ENCODE peak calls at places on chromosomes 6 and 20, in ten cellular contexts. One of them, this sample, is unnamed. For H3K4me1, the result is how much of the 10 kb centered on the place peaks cover.

GRCh38 chr6:52543729-52544324 is 33.0 kb downstream of the TRAM2 start:
- DNase-seq in left ventricle myocardium inferior: no peak
- DNase-seq in body of pancreas: no peak
- DNase-seq in uterus: no peak
- DNase-seq in CD8-positive, alpha-beta memory T cell: no peak
- DNase-seq in psoas muscle: no peak
- DNase-seq in upper lobe of right lung: no peak
- DNase-seq in cardiac muscle cell: peak
- DNase-seq in GM23248: peak
- DNase-seq in DND-41: no peak
- DNase-seq in this sample: no peak

GRCh38 chr6:170545405-170545804 is 7.7 kb downstream of the PSMB1 start:
- DNase-seq in psoas muscle: no peak
- DNase-seq in left ventricle myocardium inferior: no peak
- DNase-seq in GM23248: no peak
- DNase-seq in upper lobe of right lung: no peak
- DNase-seq in cardiac muscle cell: no peak
- DNase-seq in DND-41: no peak
- DNase-seq in body of pancreas: no peak
- DNase-seq in uterus: no peak
- DNase-seq in CD8-positive, alpha-beta memory T cell: no peak
- DNase-seq in this sample: no peak

GRCh38 chr6:123276439-123277045 is 280.5 kb downstream of the CLVS2 start:
- DNase-seq in DND-41: no peak
- DNase-seq in GM23248: no peak
- DNase-seq in cardiac muscle cell: no peak
- DNase-seq in body of pancreas: no peak
- DNase-seq in upper lobe of right lung: no peak
- DNase-seq in CD8-positive, alpha-beta memory T cell: no peak
- DNase-seq in psoas muscle: no peak
- DNase-seq in uterus: no peak
- DNase-seq in left ventricle myocardium inferior: no peak
- DNase-seq in this sample: no peak

GRCh38 chr6:138970159-138970558 is 17.9 kb downstream of the REPS1 start:
- DNase-seq in left ventricle myocardium inferior: no peak
- DNase-seq in cardiac muscle cell: no peak
- DNase-seq in psoas muscle: no peak
- DNase-seq in uterus: no peak
- DNase-seq in DND-41: no peak
- DNase-seq in body of pancreas: no peak
- DNase-seq in GM23248: peak
- DNase-seq in CD8-positive, alpha-beta memory T cell: no peak
- DNase-seq in upper lobe of right lung: no peak
- DNase-seq in this sample: no peak

GRCh38 chr6:169979873-169980440 is 228.5 kb downstream of the ERMARD start:
- DNase-seq in upper lobe of right lung: peak
- DNase-seq in DND-41: no peak
- DNase-seq in CD8-positive, alpha-beta memory T cell: no peak
- DNase-seq in cardiac muscle cell: no peak
- DNase-seq in psoas muscle: no peak
- DNase-seq in body of pancreas: no peak
- DNase-seq in left ventricle myocardium inferior: no peak
- DNase-seq in GM23248: no peak
- DNase-seq in uterus: no peak
- DNase-seq in this sample: no peak

GRCh38 chr6:139044250-139044649 is 15.7 kb downstream of the ABRACL start:
- DNase-seq in left ventricle myocardium inferior: no peak
- DNase-seq in DND-41: no peak
- DNase-seq in GM23248: no peak
- DNase-seq in CD8-positive, alpha-beta memory T cell: no peak
- DNase-seq in uterus: no peak
- DNase-seq in upper lobe of right lung: no peak
- DNase-seq in body of pancreas: no peak
- DNase-seq in cardiac muscle cell: no peak
- DNase-seq in psoas muscle: no peak
- DNase-seq in this sample: no peak

GRCh38 chr6:112225691-112226090 is 28.7 kb downstream of the LAMA4 start:
- DNase-seq in DND-41: no peak
- DNase-seq in CD8-positive, alpha-beta memory T cell: no peak
- DNase-seq in body of pancreas: no peak
- DNase-seq in left ventricle myocardium inferior: no peak
- DNase-seq in GM23248: peak
- DNase-seq in uterus: no peak
- DNase-seq in psoas muscle: no peak
- DNase-seq in cardiac muscle cell: no peak
- DNase-seq in upper lobe of right lung: no peak
- DNase-seq in this sample: no peak

GRCh38 chr6:160293844-160294243 is 35.2 kb upstream of the SLC22A2 start:
- DNase-seq in cardiac muscle cell: peak
- DNase-seq in uterus: no peak
- DNase-seq in body of pancreas: no peak
- DNase-seq in left ventricle myocardium inferior: no peak
- DNase-seq in GM23248: no peak
- DNase-seq in CD8-positive, alpha-beta memory T cell: no peak
- DNase-seq in upper lobe of right lung: peak
- DNase-seq in DND-41: no peak
- DNase-seq in psoas muscle: no peak
- DNase-seq in this sample: no peak

GRCh38 chr6:129597023-129597713 is 112.8 kb downstream of the ARHGAP18 start:
- DNase-seq in psoas muscle: no peak
- DNase-seq in GM23248: no peak
- DNase-seq in uterus: no peak
- DNase-seq in left ventricle myocardium inferior: no peak
- DNase-seq in DND-41: no peak
- DNase-seq in body of pancreas: no peak
- DNase-seq in upper lobe of right lung: no peak
- DNase-seq in cardiac muscle cell: no peak
- DNase-seq in CD8-positive, alpha-beta memory T cell: no peak
- DNase-seq in this sample: no peak

DNA sequence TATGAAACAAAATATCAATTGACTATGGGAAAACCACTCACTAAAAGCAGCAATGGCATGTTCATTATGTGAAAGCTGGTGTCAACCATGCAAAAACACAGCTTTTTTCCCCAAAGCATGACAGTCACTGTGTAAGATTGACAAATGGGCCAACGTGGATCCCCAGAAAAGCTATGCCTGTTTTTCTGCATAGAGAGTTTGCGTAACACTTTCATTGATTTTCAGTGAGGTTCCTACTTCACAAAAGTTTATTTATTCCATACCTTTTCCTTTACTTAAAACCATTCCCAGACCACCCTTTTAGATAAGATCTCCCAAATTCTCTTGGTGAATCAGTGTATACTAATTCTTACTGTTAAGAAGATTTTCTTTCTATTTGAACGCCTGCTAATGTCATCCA is 138.4 kb upstream of the GLP1R start:
- DNase-seq in left ventricle myocardium inferior: no peak
- DNase-seq in CD8-positive, alpha-beta memory T cell: no peak
- DNase-seq in GM23248: no peak
- DNase-seq in cardiac muscle cell: no peak
- DNase-seq in upper lobe of right lung: no peak
- DNase-seq in DND-41: no peak
- DNase-seq in body of pancreas: no peak
- DNase-seq in uterus: no peak
- DNase-seq in psoas muscle: no peak
- DNase-seq in this sample: no peak
- H3K4me1 ChIP-seq in left ventricle myocardium inferior: under half
- H3K4me1 ChIP-seq in CD8-positive, alpha-beta memory T cell: under half
- H3K4me1 ChIP-seq in GM23248: under half
- H3K4me1 ChIP-seq in cardiac muscle cell: under half
- H3K4me1 ChIP-seq in upper lobe of right lung: under half
- H3K4me1 ChIP-seq in DND-41: under half
- H3K4me1 ChIP-seq in body of pancreas: under half
- H3K4me1 ChIP-seq in uterus: under half
- H3K4me1 ChIP-seq in psoas muscle: under half
- H3K4me1 ChIP-seq in this sample: under half

DNA sequence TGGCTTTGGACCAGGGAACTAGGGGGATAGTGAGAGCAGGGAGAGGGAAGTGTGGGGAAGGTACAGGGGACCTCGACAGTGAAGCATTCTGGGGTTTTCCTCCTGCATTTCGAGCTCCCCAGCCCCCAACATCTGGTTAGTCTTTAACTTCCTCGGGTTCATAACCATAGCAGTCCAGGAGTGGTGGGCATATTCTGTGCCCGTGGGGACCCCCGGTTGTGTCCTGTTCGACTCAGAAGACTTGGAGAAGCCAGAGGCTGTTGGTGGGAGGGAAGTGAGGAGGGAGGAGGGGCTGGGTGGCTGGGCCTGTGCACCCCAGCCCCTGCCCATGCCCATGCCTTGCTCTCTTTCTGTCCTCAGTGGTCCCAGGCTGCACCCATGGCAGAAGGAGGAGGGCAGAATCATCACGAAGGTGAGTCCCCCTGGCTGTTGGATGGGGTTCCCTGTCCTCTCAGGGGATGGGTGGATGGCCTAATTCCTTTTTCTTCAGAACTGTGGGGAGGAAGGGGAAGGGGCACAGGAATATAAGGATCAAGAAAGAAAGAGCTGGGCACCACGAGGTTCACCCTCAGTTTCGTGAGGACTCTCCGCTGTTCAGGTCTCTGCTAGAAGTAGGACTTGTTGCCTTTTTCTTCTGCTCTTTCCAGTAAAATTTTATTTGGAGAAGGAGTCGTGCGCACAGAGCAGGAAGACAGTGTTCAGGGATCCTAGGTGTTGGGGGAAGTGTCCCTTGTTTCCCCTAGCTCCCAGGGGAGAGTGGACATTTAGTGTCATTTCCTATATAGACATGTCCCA is 4.2 kb downstream of the VEGFA start:
- DNase-seq in cardiac muscle cell: no peak
- DNase-seq in GM23248: no peak
- DNase-seq in uterus: no peak
- DNase-seq in DND-41: no peak
- DNase-seq in CD8-positive, alpha-beta memory T cell: no peak
- DNase-seq in psoas muscle: no peak
- DNase-seq in left ventricle myocardium inferior: no peak
- DNase-seq in upper lobe of right lung: peak
- DNase-seq in body of pancreas: no peak
- DNase-seq in this sample: no peak
- H3K4me1 ChIP-seq in cardiac muscle cell: under half
- H3K4me1 ChIP-seq in GM23248: under half
- H3K4me1 ChIP-seq in uterus: under half
- H3K4me1 ChIP-seq in DND-41: half or more
- H3K4me1 ChIP-seq in CD8-positive, alpha-beta memory T cell: under half
- H3K4me1 ChIP-seq in psoas muscle: half or more
- H3K4me1 ChIP-seq in left ventricle myocardium inferior: half or more
- H3K4me1 ChIP-seq in upper lobe of right lung: under half
- H3K4me1 ChIP-seq in body of pancreas: half or more
- H3K4me1 ChIP-seq in this sample: under half

GRCh38 chr20:50141018-50141675 is 12.4 kb downstream of the PEDS1 start:
- DNase-seq in GM23248: no peak
- DNase-seq in uterus: no peak
- DNase-seq in upper lobe of right lung: no peak
- DNase-seq in psoas muscle: no peak
- DNase-seq in left ventricle myocardium inferior: no peak
- DNase-seq in cardiac muscle cell: no peak
- DNase-seq in DND-41: no peak
- DNase-seq in body of pancreas: no peak
- DNase-seq in CD8-positive, alpha-beta memory T cell: no peak
- DNase-seq in this sample: no peak

GRCh38 chr20:50141811-50142561 is 11.5 kb downstream of the PEDS1 start:
- DNase-seq in CD8-positive, alpha-beta memory T cell: no peak
- DNase-seq in psoas muscle: no peak
- DNase-seq in GM23248: no peak
- DNase-seq in DND-41: no peak
- DNase-seq in left ventricle myocardium inferior: no peak
- DNase-seq in cardiac muscle cell: no peak
- DNase-seq in body of pancreas: no peak
- DNase-seq in upper lobe of right lung: no peak
- DNase-seq in uterus: no peak
- DNase-seq in this sample: no peak

GRCh38 chr20:50144362-50144761 is 9.2 kb downstream of the PEDS1 start:
- DNase-seq in GM23248: peak
- DNase-seq in DND-41: no peak
- DNase-seq in body of pancreas: no peak
- DNase-seq in uterus: peak
- DNase-seq in CD8-positive, alpha-beta memory T cell: no peak
- DNase-seq in psoas muscle: peak
- DNase-seq in left ventricle myocardium inferior: no peak
- DNase-seq in cardiac muscle cell: peak
- DNase-seq in upper lobe of right lung: no peak
- DNase-seq in this sample: no peak

GRCh38 chr20:50140339-50140859 is 13.1 kb downstream of the PEDS1 start:
- DNase-seq in psoas muscle: no peak
- DNase-seq in CD8-positive, alpha-beta memory T cell: no peak
- DNase-seq in uterus: no peak
- DNase-seq in body of pancreas: no peak
- DNase-seq in cardiac muscle cell: no peak
- DNase-seq in left ventricle myocardium inferior: no peak
- DNase-seq in GM23248: no peak
- DNase-seq in DND-41: no peak
- DNase-seq in upper lobe of right lung: no peak
- DNase-seq in this sample: no peak

GRCh38 chr20:50142812-50143211 is 10.7 kb downstream of the PEDS1 start:
- DNase-seq in left ventricle myocardium inferior: no peak
- DNase-seq in cardiac muscle cell: no peak
- DNase-seq in uterus: no peak
- DNase-seq in CD8-positive, alpha-beta memory T cell: no peak
- DNase-seq in upper lobe of right lung: no peak
- DNase-seq in body of pancreas: no peak
- DNase-seq in psoas muscle: no peak
- DNase-seq in DND-41: no peak
- DNase-seq in GM23248: no peak
- DNase-seq in this sample: no peak
- H3K4me1 ChIP-seq in left ventricle myocardium inferior: half or more
- H3K4me1 ChIP-seq in cardiac muscle cell: under half
- H3K4me1 ChIP-seq in uterus: under half
- H3K4me1 ChIP-seq in CD8-positive, alpha-beta memory T cell: under half
- H3K4me1 ChIP-seq in upper lobe of right lung: under half
- H3K4me1 ChIP-seq in body of pancreas: under half
- H3K4me1 ChIP-seq in psoas muscle: half or more
- H3K4me1 ChIP-seq in DND-41: under half
- H3K4me1 ChIP-seq in GM23248: under half
- H3K4me1 ChIP-seq in this sample: under half

GRCh38 chr6:87378947-87379346 is 28.8 kb upstream of the CFAP206 start:
- DNase-seq in CD8-positive, alpha-beta memory T cell: no peak
- DNase-seq in left ventricle myocardium inferior: no peak
- DNase-seq in upper lobe of right lung: no peak
- DNase-seq in cardiac muscle cell: no peak
- DNase-seq in psoas muscle: no peak
- DNase-seq in GM23248: no peak
- DNase-seq in DND-41: no peak
- DNase-seq in uterus: no peak
- DNase-seq in body of pancreas: no peak
- DNase-seq in this sample: no peak

GRCh38 chr6:87376643-87377042 is 31.1 kb upstream of the CFAP206 start:
- DNase-seq in cardiac muscle cell: no peak
- DNase-seq in uterus: no peak
- DNase-seq in DND-41: no peak
- DNase-seq in left ventricle myocardium inferior: no peak
- DNase-seq in CD8-positive, alpha-beta memory T cell: no peak
- DNase-seq in body of pancreas: no peak
- DNase-seq in psoas muscle: no peak
- DNase-seq in upper lobe of right lung: no peak
- DNase-seq in GM23248: no peak
- DNase-seq in this sample: no peak

GRCh38 chr6:87375315-87375714 is 30.7 kb downstream of the C6orf163 start:
- DNase-seq in uterus: no peak
- DNase-seq in upper lobe of right lung: no peak
- DNase-seq in GM23248: no peak
- DNase-seq in body of pancreas: no peak
- DNase-seq in psoas muscle: no peak
- DNase-seq in DND-41: no peak
- DNase-seq in cardiac muscle cell: no peak
- DNase-seq in CD8-positive, alpha-beta memory T cell: no peak
- DNase-seq in left ventricle myocardium inferior: no peak
- DNase-seq in this sample: no peak

GRCh38 chr6:87373377-87373776 is 28.8 kb downstream of the C6orf163 start:
- DNase-seq in body of pancreas: no peak
- DNase-seq in uterus: no peak
- DNase-seq in DND-41: no peak
- DNase-seq in CD8-positive, alpha-beta memory T cell: no peak
- DNase-seq in cardiac muscle cell: no peak
- DNase-seq in psoas muscle: no peak
- DNase-seq in left ventricle myocardium inferior: no peak
- DNase-seq in GM23248: no peak
- DNase-seq in upper lobe of right lung: no peak
- DNase-seq in this sample: no peak
- H3K4me1 ChIP-seq in body of pancreas: under half
- H3K4me1 ChIP-seq in uterus: under half
- H3K4me1 ChIP-seq in DND-41: under half
- H3K4me1 ChIP-seq in CD8-positive, alpha-beta memory T cell: under half
- H3K4me1 ChIP-seq in cardiac muscle cell: under half
- H3K4me1 ChIP-seq in psoas muscle: under half
- H3K4me1 ChIP-seq in left ventricle myocardium inferior: under half
- H3K4me1 ChIP-seq in GM23248: under half
- H3K4me1 ChIP-seq in upper lobe of right lung: under half
- H3K4me1 ChIP-seq in this sample: under half

This sample was measured in CD4-positive, alpha-beta memory T cell.